ENCODE peak calls at places on chromosome 9, in five cellular contexts. T, M, H, I and R are unnamed samples.

GRCh38 chr9:109956811-109957440 is 176.9 kb downstream of the PALM2AKAP2 start:
- DNase-seq in T (no peak), M (no peak), H (no peak), I (no peak), R (peak)

GRCh38 chr9:119905706-119906105 is 536.5 kb upstream of the BRINP1 start:
- DNase-seq in T (no peak), M (no peak), H (peak), I (no peak), R (no peak)

GRCh38 chr9:20220286-20220685 is 402.0 kb downstream of the MLLT3 start:
- DNase-seq in T (no peak), M (no peak), H (no peak), I (no peak), R (no peak)

GRCh38 chr9:7907636-7908195 is 108.1 kb upstream of the DMAC1 start:
- DNase-seq in T (no peak), M (no peak), H (no peak), I (no peak), R (no peak)

GRCh38 chr9:18531127-18531526 is 57.2 kb downstream of the ADAMTSL1 start:
- DNase-seq in T (no peak), M (no peak), H (no peak), I (no peak), R (no peak)

GRCh38 chr9:126316085-126316655 is 10.5 kb upstream of the MVB12B start:
- DNase-seq in T (no peak), M (no peak), H (no peak), I (no peak), R (no peak)

GRCh38 chr9:97990259-97990658 is 7.1 kb downstream of the ANP32B start:
- DNase-seq in T (no peak), M (no peak), H (no peak), I (peak), R (peak)

GRCh38 chr9:135926402-135927194 is 19.3 kb upstream of the CAMSAP1 start:
- DNase-seq in T (no peak), M (peak), H (no peak), I (no peak), R (no peak)

DNA sequence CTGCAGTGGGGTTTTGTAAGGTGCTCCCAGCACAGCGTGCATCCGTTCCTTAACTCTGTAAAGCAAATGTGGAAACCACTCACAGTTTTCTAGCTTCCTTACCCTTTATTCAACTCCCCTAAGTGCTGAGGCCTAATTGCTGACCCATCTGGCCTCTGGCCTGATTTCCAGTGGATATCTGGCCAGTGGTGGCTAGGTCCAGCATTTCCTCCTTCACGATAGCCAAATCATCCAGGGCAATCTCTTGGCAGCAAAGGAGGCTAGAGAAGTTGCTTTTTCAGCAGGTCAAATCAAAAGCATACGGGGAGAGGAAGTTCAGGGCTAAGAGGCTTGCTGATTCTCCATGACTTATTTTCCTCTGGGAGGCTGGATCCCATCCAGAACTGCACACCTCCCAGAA is 286.3 kb upstream of the VLDLR start:
- DNase-seq in T (no peak), M (no peak), H (no peak), I (no peak), R (peak)
- H3K4me2 ChIP-seq in T (no peak), M (no peak), H (no peak), I (no peak), R (no peak)

GRCh38 chr9:88742483-88742882 is 207.5 kb downstream of the NXNL2 start:
- DNase-seq in T (no peak), M (no peak), H (no peak), I (no peak), R (no peak)
- TF ChIP-seq ZBTB33 in T (no peak), M (no peak), H (no peak), I (no peak), R (no peak)

GRCh38 chr9:117705386-117705785 is 1.2 kb downstream of the TLR4 start:
- DNase-seq in T (no peak), M (no peak), H (no peak), I (no peak), R (no peak)
- H3K4me2 ChIP-seq in T (no peak), M (no peak), H (no peak), I (no peak), R (peak)

DNA sequence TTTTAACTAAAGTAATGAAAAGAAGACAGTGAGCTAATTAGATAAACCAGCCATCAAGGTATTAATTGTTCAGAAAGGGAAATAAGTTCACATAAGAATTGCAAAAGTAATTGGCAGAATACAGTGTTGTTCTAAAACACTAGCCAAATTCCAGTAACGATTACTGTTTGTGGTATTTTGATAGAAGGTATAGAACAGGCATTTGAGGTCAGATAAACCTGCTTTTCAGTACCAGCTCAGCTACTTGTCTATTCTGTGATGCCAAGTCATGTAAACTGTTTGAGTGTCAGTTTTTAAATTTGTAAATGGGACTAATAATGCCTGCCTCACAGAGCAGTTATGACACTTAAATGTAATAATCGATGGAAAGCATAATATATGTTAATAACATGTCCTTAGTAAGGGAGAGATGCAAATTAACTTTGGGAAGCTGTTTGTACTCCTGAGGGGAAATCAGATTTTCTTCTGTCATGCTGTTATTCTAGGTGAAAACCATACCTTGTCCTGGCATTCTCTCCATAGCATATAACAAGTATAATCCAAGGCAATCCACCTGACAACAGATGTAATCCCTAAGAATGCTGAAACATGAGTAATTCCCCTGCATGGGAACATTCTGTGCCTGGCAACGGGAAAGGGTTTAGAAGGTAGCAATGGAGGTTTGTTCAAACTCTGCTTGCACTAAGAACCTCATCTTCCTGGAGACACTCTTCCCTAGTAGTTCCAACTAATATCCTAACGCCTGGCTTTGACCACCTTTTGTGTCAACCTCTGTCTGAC is 509.5 kb upstream of the PAPPA start:
- DNase-seq in T (no peak), M (no peak), H (no peak), I (no peak), R (no peak)
- TF ChIP-seq ZBTB33 in T (no peak), M (no peak), H (no peak), I (no peak), R (no peak)

GRCh38 chr9:107612136-107612535 is 122.6 kb upstream of the KLF4 start:
- DNase-seq in T (no peak), M (no peak), H (no peak), I (no peak), R (no peak)
- H3K4me2 ChIP-seq in T (no peak), M (no peak), H (no peak), I (no peak), R (no peak)

GRCh38 chr9:122248448-122248865 is 16.2 kb downstream of the RBM18 start:
- DNase-seq in T (no peak), M (peak), H (no peak), I (no peak), R (no peak)

GRCh38 chr9:122251351-122251750 is 13.3 kb downstream of the RBM18 start:
- DNase-seq in T (no peak), M (no peak), H (peak), I (no peak), R (no peak)

GRCh38 chr9:122256206-122256605 is 8.4 kb downstream of the RBM18 start:
- DNase-seq in T (no peak), M (no peak), H (no peak), I (no peak), R (no peak)

GRCh38 chr9:122254761-122255160 is 9.9 kb downstream of the RBM18 start:
- DNase-seq in T (no peak), M (no peak), H (no peak), I (peak), R (no peak)

DNA sequence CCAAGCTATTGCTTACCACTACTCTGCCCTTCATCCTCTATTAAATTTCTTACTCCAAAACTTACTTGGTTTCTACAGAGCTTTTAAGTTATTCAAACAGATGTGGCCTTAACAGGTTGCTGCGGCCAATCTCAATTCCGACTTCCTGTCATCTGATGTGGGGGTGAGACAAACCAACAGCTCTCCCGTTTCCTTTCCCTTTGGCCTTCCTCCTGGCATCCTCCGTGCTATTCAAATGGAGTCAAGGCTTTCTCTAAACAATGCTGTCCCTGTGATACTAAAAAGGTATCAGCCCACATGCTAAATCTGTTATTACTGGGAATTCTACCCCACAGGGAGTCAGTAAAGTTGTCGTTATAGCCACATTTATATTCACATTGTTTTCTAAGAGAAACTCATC is 11.8 kb downstream of the RBM18 start:
- DNase-seq in T (no peak), M (no peak), H (no peak), I (no peak), R (no peak)
- TF ChIP-seq ZBTB33 in T (no peak), M (no peak), H (no peak), I (no peak), R (no peak)

GRCh38 chr9:88436379-88436778 is 48.1 kb downstream of the SPIN1 start:
- DNase-seq in T (no peak), M (no peak), H (no peak), I (no peak), R (no peak)
- H3K4me2 ChIP-seq in T (no peak), M (no peak), H (peak), I (no peak), R (no peak)